ENCODE peak calls at places on chromosomes 3 and 15, in five cellular contexts. One of them, this sample, is unnamed.

GRCh38 chr3:24522155-24522579 is 27.5 kb upstream of the THRB start:
- DNase-seq in fibroblast of mammary gland: no peak
- DNase-seq in stimulated activated naive CD8-positive, alpha-beta T cell treated with anti-CD3 and anti-CD28 coated beads, Interleukin-15, amount 100 ng/mL, for 72 hours: no peak
- DNase-seq in WERI-Rb-1: peak
- DNase-seq in GM03348: no peak
- DNase-seq in this sample: no peak

GRCh38 chr15:55649058-55649423 is 60.9 kb upstream of the PYGO1 start:
- DNase-seq in WERI-Rb-1: no peak
- DNase-seq in GM03348: peak
- DNase-seq in stimulated activated naive CD8-positive, alpha-beta T cell treated with anti-CD3 and anti-CD28 coated beads, Interleukin-15, amount 100 ng/mL, for 72 hours: no peak
- DNase-seq in fibroblast of mammary gland: peak
- DNase-seq in this sample: no peak

GRCh38 chr15:39202641-39203040 is 378.2 kb upstream of the THBS1 start:
- DNase-seq in GM03348: peak
- DNase-seq in fibroblast of mammary gland: peak
- DNase-seq in stimulated activated naive CD8-positive, alpha-beta T cell treated with anti-CD3 and anti-CD28 coated beads, Interleukin-15, amount 100 ng/mL, for 72 hours: no peak
- DNase-seq in WERI-Rb-1: no peak
- DNase-seq in this sample: no peak

GRCh38 chr3:196219194-196219969 is 3.0 kb downstream of the SLC51A start:
- DNase-seq in GM03348: peak
- DNase-seq in fibroblast of mammary gland: peak
- DNase-seq in stimulated activated naive CD8-positive, alpha-beta T cell treated with anti-CD3 and anti-CD28 coated beads, Interleukin-15, amount 100 ng/mL, for 72 hours: peak
- DNase-seq in WERI-Rb-1: no peak
- DNase-seq in this sample: peak

GRCh38 chr3:126530171-126531050 is 6.5 kb downstream of the CHST13 start:
- DNase-seq in fibroblast of mammary gland: no peak
- DNase-seq in stimulated activated naive CD8-positive, alpha-beta T cell treated with anti-CD3 and anti-CD28 coated beads, Interleukin-15, amount 100 ng/mL, for 72 hours: peak
- DNase-seq in WERI-Rb-1: no peak
- DNase-seq in GM03348: no peak
- DNase-seq in this sample: no peak

GRCh38 chr15:52037889-52038505 is 19.0 kb downstream of the MAPK6 start:
- DNase-seq in stimulated activated naive CD8-positive, alpha-beta T cell treated with anti-CD3 and anti-CD28 coated beads, Interleukin-15, amount 100 ng/mL, for 72 hours: no peak
- DNase-seq in WERI-Rb-1: no peak
- DNase-seq in GM03348: no peak
- DNase-seq in fibroblast of mammary gland: peak
- DNase-seq in this sample: no peak

GRCh38 chr3:115626711-115627110 is 3.4 kb downstream of the GAP43 start:
- DNase-seq in WERI-Rb-1: no peak
- DNase-seq in stimulated activated naive CD8-positive, alpha-beta T cell treated with anti-CD3 and anti-CD28 coated beads, Interleukin-15, amount 100 ng/mL, for 72 hours: no peak
- DNase-seq in fibroblast of mammary gland: no peak
- DNase-seq in GM03348: no peak
- DNase-seq in this sample: no peak

GRCh38 chr3:185280572-185281365 is 26.9 kb upstream of the EHHADH start:
- DNase-seq in fibroblast of mammary gland: peak
- DNase-seq in stimulated activated naive CD8-positive, alpha-beta T cell treated with anti-CD3 and anti-CD28 coated beads, Interleukin-15, amount 100 ng/mL, for 72 hours: no peak
- DNase-seq in GM03348: peak
- DNase-seq in WERI-Rb-1: no peak
- DNase-seq in this sample: no peak

GRCh38 chr15:28915935-28916334 is 30.2 kb downstream of the APBA2 start:
- DNase-seq in GM03348: no peak
- DNase-seq in stimulated activated naive CD8-positive, alpha-beta T cell treated with anti-CD3 and anti-CD28 coated beads, Interleukin-15, amount 100 ng/mL, for 72 hours: no peak
- DNase-seq in WERI-Rb-1: no peak
- DNase-seq in fibroblast of mammary gland: no peak
- DNase-seq in this sample: no peak

GRCh38 chr15:44584162-44584749 is 47.3 kb downstream of the EIF3J start:
- DNase-seq in GM03348: peak
- DNase-seq in fibroblast of mammary gland: peak
- DNase-seq in WERI-Rb-1: peak
- DNase-seq in stimulated activated naive CD8-positive, alpha-beta T cell treated with anti-CD3 and anti-CD28 coated beads, Interleukin-15, amount 100 ng/mL, for 72 hours: peak
- DNase-seq in this sample: peak

GRCh38 chr15:42073418-42073817 is 20.9 kb downstream of the PLA2G4D start:
- DNase-seq in GM03348: no peak
- DNase-seq in fibroblast of mammary gland: no peak
- DNase-seq in stimulated activated naive CD8-positive, alpha-beta T cell treated with anti-CD3 and anti-CD28 coated beads, Interleukin-15, amount 100 ng/mL, for 72 hours: no peak
- DNase-seq in WERI-Rb-1: no peak
- DNase-seq in this sample: no peak

GRCh38 chr15:34976743-34977142 is 7.2 kb upstream of the AQR start:
- DNase-seq in WERI-Rb-1: no peak
- DNase-seq in GM03348: no peak
- DNase-seq in fibroblast of mammary gland: no peak
- DNase-seq in stimulated activated naive CD8-positive, alpha-beta T cell treated with anti-CD3 and anti-CD28 coated beads, Interleukin-15, amount 100 ng/mL, for 72 hours: no peak
- DNase-seq in this sample: no peak

This sample was measured in MG63.